ENCODE peak calls at places on chromosomes 13 and 19, in seven cellular contexts. I, V, Q, W, T, M and O are unnamed samples.

GRCh38 chr13:100517135-100517534 is 71.5 kb downstream of the GGACT start:
- DNase-seq in I (no peak), V (no peak), Q (no peak), W (peak), T (no peak), M (no peak), O (no peak)

GRCh38 chr13:29589234-29589633 is 6.3 kb downstream of the SLC7A1 start:
- DNase-seq in I (no peak), V (peak), Q (no peak), W (no peak), T (no peak), M (no peak), O (peak)

GRCh38 chr13:87524775-87525174 is 146.4 kb upstream of the SLITRK5 start:
- DNase-seq in I (no peak), V (no peak), Q (no peak), W (no peak), T (no peak), M (no peak), O (no peak)

GRCh38 chr19:4304509-4305252 is at the start of gene FSD1:
- DNase-seq in I (peak), V (peak), Q (peak), W (peak), T (no peak), M (peak), O (peak)

GRCh38 chr13:114017028-114017630 is 43.3 kb upstream of the C13orf46 start:
- DNase-seq in I (no peak), V (peak), Q (no peak), W (no peak), T (no peak), M (no peak), O (peak)

GRCh38 chr19:3210347-3211017 is 14.0 kb upstream of the CELF5 start:
- DNase-seq in I (peak), V (peak), Q (peak), W (peak), T (no peak), M (peak), O (peak)

GRCh38 chr19:53910170-53910518 is 1.1 kb downstream of the CACNG7 start:
- DNase-seq in I (no peak), V (no peak), Q (no peak), W (no peak), T (no peak), M (no peak), O (no peak)

GRCh38 chr19:2235396-2236284 is 489 bp downstream of the PLEKHJ1 start:
- DNase-seq in I (no peak), V (peak), Q (peak), W (no peak), T (no peak), M (no peak), O (no peak)

GRCh38 chr19:11576186-11576585 is 1.3 kb downstream of the ACP5 start:
- DNase-seq in I (no peak), V (no peak), Q (no peak), W (no peak), T (no peak), M (no peak), O (no peak)

GRCh38 chr13:82747948-82748347 is 1134.3 kb downstream of the SLITRK1 start:
- DNase-seq in I (no peak), V (peak), Q (no peak), W (no peak), T (peak), M (no peak), O (no peak)

GRCh38 chr19:56748443-56748842 is 76.9 kb upstream of the ZNF835 start:
- DNase-seq in I (no peak), V (no peak), Q (peak), W (peak), T (no peak), M (no peak), O (peak)

GRCh38 chr13:34037636-34038325 is 219.8 kb downstream of the RFC3 start:
- DNase-seq in I (no peak), V (no peak), Q (peak), W (no peak), T (no peak), M (no peak), O (no peak)

GRCh38 chr19:10193666-10194499 is 870 bp downstream of the DNMT1 start:
- DNase-seq in I (peak), V (peak), Q (peak), W (peak), T (no peak), M (no peak), O (peak)

GRCh38 chr13:70960841-70961443 is 852.7 kb upstream of the KLHL1 start:
- DNase-seq in I (no peak), V (peak), Q (peak), W (peak), T (no peak), M (no peak), O (peak)

GRCh38 chr13:110307697-110308376 is 753 bp downstream of the COL4A2 start:
- DNase-seq in I (no peak), V (no peak), Q (no peak), W (no peak), T (no peak), M (no peak), O (no peak)

GRCh38 chr13:75135325-75135825 is 346.6 kb downstream of the TBC1D4 start:
- DNase-seq in I (no peak), V (peak), Q (no peak), W (peak), T (peak), M (no peak), O (peak)

GRCh38 chr19:48806518-48806817 is 4.4 kb downstream of the BCAT2 start:
- DNase-seq in I (no peak), V (no peak), Q (no peak), W (no peak), T (no peak), M (peak), O (no peak)